ENCODE peak calls at places on chromosomes 13 and 19, in ten cellular contexts. H, Z, G, M, B, W, Q, D, A and L are unnamed samples.

GRCh38 chr19:6744381-6745288 is 5.2 kb downstream of the TRIP10 start:
- DNase-seq in H (peak; percentile 51), Z (peak; percentile 95), G (peak; percentile 34), M (no peak), B (no peak), W (peak; percentile 95), Q (peak; percentile 90), D (no peak), A (peak; percentile 82), L (peak; percentile 73)

GRCh38 chr13:76523740-76524382 is 362.3 kb downstream of the KCTD12 start:
- DNase-seq in H (no peak), Z (no peak), G (no peak), M (no peak), B (no peak), W (no peak), Q (no peak), D (peak; percentile 81), A (no peak), L (no peak)

GRCh38 chr19:51066816-51067215 is 1.9 kb upstream of the KLK13 start:
- DNase-seq in H (no peak), Z (no peak), G (no peak), M (no peak), B (no peak), W (no peak), Q (no peak), D (no peak), A (no peak), L (no peak)

GRCh38 chr13:71864981-71865857 is 1.8 kb downstream of the DACH1 start:
- DNase-seq in H (no peak), Z (peak; percentile 16), G (peak; percentile 68), M (no peak), B (no peak), W (peak; percentile 12), Q (no peak), D (no peak), A (no peak), L (no peak)

GRCh38 chr13:112928958-112929777 is 39.8 kb upstream of the MCF2L start:
- DNase-seq in H (no peak), Z (peak; percentile 59), G (no peak), M (no peak), B (no peak), W (peak; percentile 61), Q (no peak), D (no peak), A (no peak), L (no peak)

GRCh38 chr19:12202250-12202649 is 39.4 kb downstream of the ZNF136 start:
- DNase-seq in H (no peak), Z (peak; percentile 16), G (peak; percentile 48), M (no peak), B (no peak), W (peak; percentile 10), Q (no peak), D (no peak), A (peak; percentile 51), L (no peak)

GRCh38 chr19:13033819-13034611 is 38.7 kb downstream of the NFIX start:
- DNase-seq in H (no peak), Z (peak; percentile 85), G (peak; percentile 69), M (no peak), B (no peak), W (peak; percentile 84), Q (peak; percentile 86), D (peak; percentile 46), A (no peak), L (peak; percentile 82)

GRCh38 chr19:43956827-43957226 is 5.8 kb downstream of the ZNF221 start:
- DNase-seq in H (no peak), Z (no peak), G (no peak), M (no peak), B (no peak), W (no peak), Q (no peak), D (no peak), A (no peak), L (no peak)

GRCh38 chr19:17370026-17370587 is 7.0 kb downstream of the PLVAP start:
- DNase-seq in H (no peak), Z (no peak), G (no peak), M (no peak), B (no peak), W (peak; percentile 93), Q (no peak), D (peak; percentile 58), A (no peak), L (no peak)

GRCh38 chr13:59112375-59112774 is 1051.4 kb downstream of the DIAPH3 start:
- DNase-seq in H (peak; percentile 81), Z (peak; percentile 26), G (peak; percentile 15), M (no peak), B (no peak), W (peak; percentile 98), Q (no peak), D (no peak), A (no peak), L (no peak)

GRCh38 chr13:49679244-49679643 is 12.0 kb downstream of the EBPL start:
- DNase-seq in H (no peak), Z (no peak), G (no peak), M (no peak), B (no peak), W (peak; percentile 30), Q (no peak), D (no peak), A (no peak), L (no peak)

GRCh38 chr13:102825921-102826706 is 19.7 kb upstream of the ERCC5 start:
- DNase-seq in H (peak; percentile 83), Z (no peak), G (no peak), M (no peak), B (no peak), W (peak; percentile 95), Q (no peak), D (no peak), A (peak; percentile 86), L (no peak)

DNA sequence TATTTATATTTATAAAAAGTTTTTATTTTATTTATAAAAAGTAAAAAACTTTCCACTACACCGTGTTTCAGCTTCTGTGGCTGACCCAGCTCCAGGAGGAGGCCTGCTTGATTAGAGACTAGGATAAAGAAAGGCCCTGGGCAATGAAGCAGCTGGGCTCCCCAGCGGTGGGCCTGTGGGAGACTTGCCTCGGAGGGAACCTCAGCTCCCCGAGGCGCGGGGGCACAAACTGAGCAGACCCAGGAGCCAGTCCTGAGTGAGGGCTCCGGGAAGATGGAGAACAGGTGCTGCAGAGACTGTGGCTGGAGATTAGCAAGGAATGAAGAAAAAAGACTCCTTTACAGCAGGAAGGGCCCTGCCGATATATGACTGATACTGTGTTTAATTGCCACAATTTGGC is 63.8 kb upstream of the GJB6 start:
- DNase-seq in H (no peak), Z (no peak), G (no peak), M (no peak), B (no peak), W (no peak), Q (no peak), D (no peak), A (no peak), L (no peak)
- H3K27me3 ChIP-seq in H (peaks cover 2% of the 10 kb centered on the region), Z (peaks cover 22% of the 10 kb centered on the region), G (peaks cover 4% of the 10 kb centered on the region), M (no peaks in the 10 kb centered on the region), B (no peaks in the 10 kb centered on the region), W (peaks cover 3% of the 10 kb centered on the region), Q (no peaks in the 10 kb centered on the region), D (no peaks in the 10 kb centered on the region), A (no peaks in the 10 kb centered on the region), L (peaks cover under 1% of the 10 kb centered on the region)

GRCh38 chr19:33887891-33888290 is 91.2 kb downstream of the KCTD15 start:
- DNase-seq in H (no peak), Z (no peak), G (no peak), M (no peak), B (no peak), W (no peak), Q (no peak), D (no peak), A (no peak), L (peak; percentile 79)

GRCh38 chr19:33879818-33880575 is 83.3 kb downstream of the KCTD15 start:
- DNase-seq in H (no peak), Z (peak; percentile 19), G (no peak), M (no peak), B (no peak), W (no peak), Q (peak; percentile 52), D (no peak), A (no peak), L (peak; percentile 64)

GRCh38 chr19:33888665-33889064 is 92.0 kb downstream of the KCTD15 start:
- DNase-seq in H (no peak), Z (no peak), G (no peak), M (no peak), B (no peak), W (no peak), Q (no peak), D (no peak), A (no peak), L (no peak)

GRCh38 chr19:33878912-33879810 is 82.5 kb downstream of the KCTD15 start:
- DNase-seq in H (no peak), Z (no peak), G (no peak), M (no peak), B (no peak), W (no peak), Q (no peak), D (no peak), A (no peak), L (no peak)

GRCh38 chr19:33883869-33884519 is 87.3 kb downstream of the KCTD15 start:
- DNase-seq in H (no peak), Z (peak; percentile 62), G (peak; percentile 21), M (no peak), B (no peak), W (peak; percentile 32), Q (no peak), D (no peak), A (no peak), L (peak; percentile 93)
- TF ChIP-seq CTCF in H (no peak), Z (no peak), G (no peak), M (no peak), B (no peak), W (no peak), Q (no peak), D (no peak), A (no peak), L (no peak)

GRCh38 chr13:23185542-23185941 is 4.8 kb downstream of the SGCG start:
- DNase-seq in H (no peak), Z (no peak), G (no peak), M (no peak), B (no peak), W (no peak), Q (no peak), D (no peak), A (no peak), L (no peak)

GRCh38 chr13:23180711-23181110 is at the start of gene SGCG:
- DNase-seq in H (no peak), Z (peak; percentile 36), G (no peak), M (no peak), B (no peak), W (no peak), Q (no peak), D (no peak), A (no peak), L (no peak)

GRCh38 chr13:23182142-23182541 is 1.4 kb downstream of the SGCG start:
- DNase-seq in H (no peak), Z (no peak), G (no peak), M (no peak), B (no peak), W (no peak), Q (no peak), D (no peak), A (no peak), L (no peak)

GRCh38 chr13:23183292-23183691 is 2.5 kb downstream of the SGCG start:
- DNase-seq in H (no peak), Z (peak; percentile 45), G (no peak), M (no peak), B (no peak), W (no peak), Q (no peak), D (no peak), A (no peak), L (no peak)
- H3K4me3 ChIP-seq in H (no peak overlapping the region), Z (peak overlapping the region; percentile 48), G (no peak overlapping the region), M (no peak overlapping the region), B (no peak overlapping the region), W (no peak overlapping the region), Q (no peak overlapping the region), D (no peak overlapping the region), A (no peak overlapping the region), L (no peak overlapping the region)

GRCh38 chr19:2305974-2306806 is 1.8 kb downstream of the LINGO3 start:
- DNase-seq in H (no peak), Z (no peak), G (no peak), M (no peak), B (no peak), W (no peak), Q (no peak), D (no peak), A (no peak), L (no peak)
- H3K27me3 ChIP-seq in H (peaks cover 8% of the 10 kb centered on the region), Z (peaks cover 69% of the 10 kb centered on the region), G (peaks cover 71% of the 10 kb centered on the region), M (peaks cover 12% of the 10 kb centered on the region), B (no peaks in the 10 kb centered on the region), W (peaks cover 34% of the 10 kb centered on the region), Q (no peaks in the 10 kb centered on the region), D (peaks cover 91% of the 10 kb centered on the region), A (peaks cover 3% of the 10 kb centered on the region), L (no peaks in the 10 kb centered on the region)